ENCODE peak calls at places on chromosomes 1 and 21, in ten cellular contexts. R is endothelial cell, S is COR-L47, B is cardiac muscle cell, Y is mucosa of gallbladder, Z is kidney epithelial cell, O is mesendoderm, V is vagina, M is NCI-H2081, H is GM20000. T is an unnamed sample.

GRCh38 chr1:201264072-201264471 is 19.2 kb upstream of the PKP1 start:
- DNase-seq in R (no peak), S (no peak), B (no peak), Y (no peak), Z (no peak), O (no peak), V (peak), M (no peak), H (no peak), T (no peak)

GRCh38 chr1:223244366-223245103 is 101.5 kb upstream of the TLR5 start:
- DNase-seq in R (no peak), S (no peak), B (no peak), Y (no peak), Z (no peak), O (peak), V (peak), M (no peak), H (peak), T (no peak)

GRCh38 chr1:222073307-222073995 is 331.6 kb upstream of the DUSP10 start:
- DNase-seq in R (no peak), S (no peak), B (no peak), Y (no peak), Z (no peak), O (peak), V (no peak), M (no peak), H (no peak), T (no peak)

GRCh38 chr21:27365394-27365793 is 398.5 kb upstream of the ADAMTS5 start:
- DNase-seq in R (no peak), S (no peak), B (no peak), Y (no peak), Z (no peak), O (no peak), V (no peak), M (no peak), H (no peak), T (no peak)

GRCh38 chr1:169900567-169900966 is 6.9 kb upstream of the SCYL3 start:
- DNase-seq in R (no peak), S (no peak), B (no peak), Y (no peak), Z (no peak), O (no peak), V (no peak), M (no peak), H (no peak), T (no peak)

GRCh38 chr1:157496121-157496526 is 56.2 kb downstream of the FCRL5 start:
- DNase-seq in R (peak), S (peak), B (peak), Y (peak), Z (no peak), O (peak), V (no peak), M (peak), H (peak), T (peak)

GRCh38 chr1:174075245-174075692 is 53.1 kb upstream of the RC3H1 start:
- DNase-seq in R (no peak), S (no peak), B (no peak), Y (no peak), Z (no peak), O (peak), V (no peak), M (no peak), H (no peak), T (no peak)

GRCh38 chr1:115495603-115496002 is 146.2 kb upstream of the VANGL1 start:
- DNase-seq in R (no peak), S (no peak), B (no peak), Y (no peak), Z (no peak), O (no peak), V (no peak), M (no peak), H (no peak), T (no peak)

GRCh38 chr1:209567788-209568187 is 15.7 kb upstream of the CAMK1G start:
- DNase-seq in R (no peak), S (no peak), B (peak), Y (no peak), Z (peak), O (no peak), V (no peak), M (no peak), H (no peak), T (no peak)

GRCh38 chr21:15034126-15034848 is 30.5 kb downstream of the NRIP1 start:
- DNase-seq in R (no peak), S (no peak), B (peak), Y (no peak), Z (no peak), O (no peak), V (no peak), M (no peak), H (no peak), T (no peak)

GRCh38 chr1:86714159-86714558 is 9.8 kb downstream of the SH3GLB1 start:
- DNase-seq in R (no peak), S (no peak), B (peak), Y (no peak), Z (no peak), O (peak), V (no peak), M (no peak), H (no peak), T (no peak)

GRCh38 chr1:34885405-34886247 is 26.1 kb upstream of the SMIM12 start:
- DNase-seq in R (peak), S (no peak), B (peak), Y (peak), Z (no peak), O (peak), V (no peak), M (no peak), H (peak), T (no peak)

GRCh38 chr1:13807213-13807612 is 107.2 kb downstream of the PRDM2 start:
- DNase-seq in R (peak), S (no peak), B (peak), Y (no peak), Z (no peak), O (peak), V (no peak), M (no peak), H (peak), T (no peak)

GRCh38 chr1:182279724-182280506 is 111.7 kb downstream of the GLUL start:
- DNase-seq in R (peak), S (peak), B (no peak), Y (no peak), Z (no peak), O (peak), V (no peak), M (peak), H (no peak), T (no peak)

GRCh38 chr1:84619383-84620093 is 45.3 kb upstream of the CTBS start:
- DNase-seq in R (no peak), S (peak), B (peak), Y (no peak), Z (peak), O (peak), V (no peak), M (peak), H (no peak), T (no peak)

GRCh38 chr1:10980094-10980577 is 32.3 kb upstream of the TARDBP start:
- DNase-seq in R (peak), S (no peak), B (peak), Y (peak), Z (peak), O (peak), V (no peak), M (no peak), H (no peak), T (no peak)

GRCh38 chr1:234863596-234863995 is 253.6 kb upstream of the IRF2BP2 start:
- DNase-seq in R (no peak), S (no peak), B (no peak), Y (no peak), Z (no peak), O (no peak), V (no peak), M (no peak), H (no peak), T (no peak)

GRCh38 chr1:246907472-246907871 is 24.3 kb downstream of the AHCTF1 start:
- DNase-seq in R (peak), S (peak), B (peak), Y (peak), Z (peak), O (peak), V (no peak), M (peak), H (no peak), T (peak)

GRCh38 chr1:223708001-223708359 is 4.4 kb upstream of the CAPN2 start:
- DNase-seq in R (no peak), S (no peak), B (no peak), Y (peak), Z (no peak), O (no peak), V (no peak), M (no peak), H (no peak), T (no peak)

GRCh38 chr1:147292012-147292411 is 49.5 kb downstream of the CHD1L start:
- DNase-seq in R (no peak), S (no peak), B (no peak), Y (no peak), Z (peak), O (no peak), V (no peak), M (no peak), H (no peak), T (no peak)

GRCh38 chr21:34345091-34345871 is 18.5 kb upstream of the KCNE2 start:
- DNase-seq in R (no peak), S (no peak), B (no peak), Y (no peak), Z (no peak), O (no peak), V (peak), M (no peak), H (no peak), T (no peak)

GRCh38 chr1:165807613-165808012 is 19.8 kb upstream of the UCK2 start:
- DNase-seq in R (no peak), S (no peak), B (no peak), Y (no peak), Z (no peak), O (no peak), V (no peak), M (no peak), H (no peak), T (no peak)

GRCh38 chr1:18481921-18482701 is 1.4 kb downstream of the KLHDC7A start:
- DNase-seq in R (no peak), S (no peak), B (no peak), Y (no peak), Z (no peak), O (no peak), V (no peak), M (no peak), H (no peak), T (no peak)

GRCh38 chr1:8667869-8668595 is 149.4 kb downstream of the RERE start:
- DNase-seq in R (no peak), S (no peak), B (peak), Y (no peak), Z (no peak), O (no peak), V (no peak), M (no peak), H (no peak), T (no peak)

GRCh38 chr1:34128186-34128889 is 36.7 kb downstream of the CSMD2 start:
- DNase-seq in R (no peak), S (no peak), B (no peak), Y (no peak), Z (no peak), O (no peak), V (peak), M (no peak), H (no peak), T (no peak)

GRCh38 chr1:39266269-39266668 is 61.8 kb downstream of the MACF1 start:
- DNase-seq in R (no peak), S (peak), B (no peak), Y (no peak), Z (no peak), O (peak), V (no peak), M (peak), H (no peak), T (peak)

GRCh38 chr1:185059950-185060571 is 14.7 kb downstream of the RNF2 start:
- DNase-seq in R (no peak), S (no peak), B (no peak), Y (no peak), Z (no peak), O (no peak), V (no peak), M (no peak), H (no peak), T (no peak)